ENCODE peak calls at places on chromosomes 12 and 14, in six cellular contexts. Z is fibroblast of lung, M is T follicular helper cell, L is foreskin fibroblast, I is Calu3, P is coronary artery. D is an unnamed sample.

GRCh38 chr14:102840801-102841528 is 63.7 kb downstream of the TRAF3 start:
- DNase-seq in Z (no peak), M (no peak), L (no peak), I (no peak), P (no peak), D (no peak)

GRCh38 chr12:24404086-24404815 is 454.8 kb upstream of the SOX5 start:
- DNase-seq in Z (peak; percentile 77), M (no peak), L (no peak), I (no peak), P (no peak), D (no peak)

GRCh38 chr14:75578099-75578785 is at the start of gene FLVCR2:
- DNase-seq in Z (peak; percentile 84), M (peak; percentile 37), L (peak; percentile 91), I (peak; percentile 72), P (peak; percentile 88), D (peak; percentile 43)

GRCh38 chr14:68520637-68521556 is 272.0 kb downstream of the ZFP36L1 start:
- DNase-seq in Z (no peak), M (no peak), L (no peak), I (peak; percentile 85), P (no peak), D (no peak)

GRCh38 chr12:24759155-24759554 is 189.7 kb downstream of the BCAT1 start:
- DNase-seq in Z (no peak), M (no peak), L (peak; percentile 15), I (no peak), P (no peak), D (no peak)

GRCh38 chr14:50320279-50320678 is 8.2 kb downstream of the DMAC2L start:
- DNase-seq in Z (peak; percentile 65), M (no peak), L (peak; percentile 74), I (no peak), P (no peak), D (peak; percentile 33)

GRCh38 chr12:54479421-54479820 is 6.0 kb upstream of the GTSF1 start:
- DNase-seq in Z (peak; percentile 16), M (no peak), L (peak; percentile 83), I (no peak), P (no peak), D (peak; percentile 4)

GRCh38 chr12:103852498-103852992 is 11.5 kb upstream of the NT5DC3 start:
- DNase-seq in Z (no peak), M (no peak), L (no peak), I (no peak), P (no peak), D (no peak)

GRCh38 chr14:30015471-30015870 is 87.8 kb upstream of the PRKD1 start:
- DNase-seq in Z (no peak), M (no peak), L (peak; percentile 10), I (no peak), P (no peak), D (no peak)

GRCh38 chr14:30550335-30550734 is 8.6 kb upstream of the G2E3 start:
- DNase-seq in Z (no peak), M (no peak), L (peak; percentile 61), I (no peak), P (no peak), D (no peak)

GRCh38 chr12:48788522-48788851 is 402 bp downstream of the ADCY6 start:
- DNase-seq in Z (no peak), M (no peak), L (no peak), I (no peak), P (no peak), D (no peak)

GRCh38 chr12:109621864-109622485 is 48.4 kb downstream of the MVK start:
- DNase-seq in Z (no peak), M (no peak), L (no peak), I (no peak), P (no peak), D (no peak)

GRCh38 chr14:105337966-105338365 is 23.4 kb downstream of the PACS2 start:
- DNase-seq in Z (no peak), M (no peak), L (no peak), I (no peak), P (no peak), D (no peak)

GRCh38 chr12:108649668-108650067 is 16.0 kb upstream of the SELPLG start:
- DNase-seq in Z (peak; percentile 63), M (no peak), L (peak; percentile 72), I (no peak), P (no peak), D (no peak)

GRCh38 chr12:46386877-46387629 is 14.5 kb upstream of the SLC38A2 start:
- DNase-seq in Z (peak; percentile 86), M (no peak), L (peak; percentile 53), I (no peak), P (no peak), D (peak; percentile 77)

GRCh38 chr12:9340422-9341259 is 132.4 kb upstream of the PZP start:
- DNase-seq in Z (peak; percentile 100), M (no peak), L (peak; percentile 85), I (no peak), P (no peak), D (peak; percentile 9)

GRCh38 chr12:119020377-119021360 is 39.3 kb downstream of the SRRM4 start:
- DNase-seq in Z (no peak), M (no peak), L (no peak), I (peak; percentile 43), P (no peak), D (no peak)

GRCh38 chr14:22556021-22556989 is 32.7 kb downstream of the DAD1 start:
- DNase-seq in Z (peak; percentile 65), M (peak; percentile 98), L (peak; percentile 54), I (peak; percentile 77), P (no peak), D (no peak)

GRCh38 chr14:61385002-61385685 is 63.8 kb downstream of the PRKCH start:
- DNase-seq in Z (no peak), M (peak; percentile 49), L (peak; percentile 15), I (no peak), P (no peak), D (no peak)

GRCh38 chr12:92784795-92785562 is 82.2 kb downstream of the PLEKHG7 start:
- DNase-seq in Z (peak; percentile 84), M (peak; percentile 5), L (peak; percentile 75), I (peak; percentile 45), P (no peak), D (peak; percentile 62)

GRCh38 chr12:8692573-8692972 is 5.2 kb upstream of the RIMKLB start:
- DNase-seq in Z (peak; percentile 66), M (no peak), L (peak; percentile 55), I (no peak), P (no peak), D (no peak)

GRCh38 chr12:2395352-2395977 is 342.7 kb downstream of the CACNA1C start:
- DNase-seq in Z (peak; percentile 46), M (peak; percentile 4), L (peak; percentile 65), I (peak; percentile 69), P (no peak), D (peak; percentile 26)

GRCh38 chr12:16670456-16671050 is 64.6 kb upstream of the LMO3 start:
- DNase-seq in Z (no peak), M (no peak), L (no peak), I (no peak), P (no peak), D (no peak)

GRCh38 chr14:89164168-89165074 is 252.6 kb downstream of the FOXN3 start:
- DNase-seq in Z (no peak), M (no peak), L (no peak), I (no peak), P (no peak), D (no peak)

GRCh38 chr14:50926851-50927386 is 17.4 kb downstream of the PYGL start:
- DNase-seq in Z (no peak), M (no peak), L (no peak), I (no peak), P (no peak), D (no peak)

GRCh38 chr12:109529618-109530300 is 43.5 kb downstream of the MMAB start:
- DNase-seq in Z (no peak), M (no peak), L (no peak), I (no peak), P (no peak), D (no peak)

GRCh38 chr12:58804749-58805148 is 115.6 kb downstream of the LRIG3 start:
- DNase-seq in Z (no peak), M (no peak), L (peak; percentile 16), I (peak; percentile 7), P (no peak), D (no peak)

GRCh38 chr14:33598582-33598981 is 352.3 kb downstream of the EGLN3 start:
- DNase-seq in Z (no peak), M (no peak), L (no peak), I (no peak), P (no peak), D (no peak)

GRCh38 chr12:116690016-116690709 is 47.7 kb downstream of the SPRING1 start:
- DNase-seq in Z (no peak), M (no peak), L (no peak), I (no peak), P (no peak), D (no peak)

GRCh38 chr12:97899529-97899928 is 436.9 kb downstream of the RMST start:
- DNase-seq in Z (no peak), M (no peak), L (no peak), I (no peak), P (no peak), D (no peak)

GRCh38 chr12:48602192-48602989 is 32.5 kb upstream of the LALBA start:
- DNase-seq in Z (peak; percentile 6), M (no peak), L (peak; percentile 3), I (no peak), P (no peak), D (peak; percentile 1)

GRCh38 chr14:96204151-96205058 is at the start of gene BDKRB2:
- DNase-seq in Z (peak; percentile 91), M (no peak), L (peak; percentile 94), I (peak; percentile 72), P (no peak), D (peak; percentile 55)

GRCh38 chr14:32457213-32457920 is 128.3 kb downstream of the AKAP6 start:
- DNase-seq in Z (peak; percentile 68), M (no peak), L (peak; percentile 71), I (no peak), P (no peak), D (no peak)

GRCh38 chr14:75258079-75258802 is 20.4 kb upstream of the FOS start:
- DNase-seq in Z (peak; percentile 87), M (no peak), L (peak; percentile 75), I (no peak), P (peak; percentile 87), D (no peak)